ENCODE peak calls at places on chromosomes 13 and 19, in nine cellular contexts. B is stimulated activated CD8-positive, alpha-beta memory T cell treated with anti-CD3 and anti-CD28 coated beads, Interleukin-15, amount 100 ng/mL, for 24 hours; E is posterior cingulate gyrus; S is iPS-NIHi11; A is GM03348; G is prostate gland; L is T-cell; X is A172; O is retina. T is an unnamed sample.
A peak's percentile ranks its signal among the peaks of the same experiment; 100 is the strongest.

GRCh38 chr19:6536138-6536671 is 5.4 kb downstream of the TNFSF9 start:
- DNase-seq in X (peak; percentile 63), G (no peak), A (no peak), E (no peak), O (peak; percentile 34), S (peak; percentile 72), B (no peak), L (peak; percentile 82), T (peak; percentile 19)

GRCh38 chr13:94662274-94662945 is 49.9 kb downstream of the SOX21 start:
- DNase-seq in X (no peak), A (no peak), L (no peak), B (no peak), S (no peak), G (no peak), O (peak; percentile 35), E (no peak), T (no peak)

GRCh38 chr13:47790755-47791154 is 210.3 kb downstream of the SUCLA2 start:
- DNase-seq in A (no peak), O (no peak), B (no peak), X (no peak), L (no peak), E (no peak), G (no peak), S (no peak), T (no peak)

GRCh38 chr19:677601-678380 is 1.6 kb downstream of the FSTL3 start:
- DNase-seq in O (no peak), A (no peak), X (peak; percentile 86), S (no peak), G (no peak), B (no peak), L (no peak), E (no peak), T (peak; percentile 41)

GRCh38 chr13:45068036-45069001 is 52.0 kb upstream of the GTF2F2 start:
- DNase-seq in G (no peak), O (no peak), L (no peak), A (no peak), S (no peak), X (no peak), E (no peak), B (no peak), T (no peak)

GRCh38 chr19:5480427-5480836 is 25.2 kb downstream of the ZNRF4 start:
- DNase-seq in S (peak; percentile 76), X (no peak), G (no peak), B (no peak), A (peak; percentile 44), E (no peak), L (peak; percentile 6), O (no peak), T (peak; percentile 24)

GRCh38 chr19:480016-480855 is 16.1 kb upstream of the MADCAM1 start:
- DNase-seq in O (peak; percentile 90), G (peak; percentile 75), S (peak; percentile 86), B (no peak), A (no peak), L (peak; percentile 37), E (no peak), X (no peak), T (peak; percentile 51)

GRCh38 chr13:63731896-63732295 is 2316.2 kb upstream of the PCDH20 start:
- DNase-seq in O (no peak), G (no peak), B (no peak), A (no peak), L (no peak), S (no peak), X (no peak), E (no peak), T (no peak)

GRCh38 chr13:48595330-48596127 is 58.2 kb upstream of the CYSLTR2 start:
- DNase-seq in A (peak; percentile 61), L (peak; percentile 56), E (no peak), B (no peak), O (no peak), G (peak; percentile 42), S (peak; percentile 35), X (peak; percentile 53), T (peak; percentile 77)

GRCh38 chr13:89897681-89898080 is 1449.8 kb upstream of the MIR17HG start:
- DNase-seq in A (no peak), E (no peak), G (no peak), O (no peak), B (no peak), L (no peak), S (no peak), X (no peak), T (no peak)

GRCh38 chr13:35699805-35700204 is 223.3 kb upstream of the MAB21L1 start:
- DNase-seq in S (no peak), A (peak; percentile 62), L (no peak), X (no peak), B (no peak), E (no peak), O (no peak), G (peak; percentile 19), T (peak; percentile 72)

GRCh38 chr19:57746580-57747471 is at the start of gene ZNF776:
- DNase-seq in O (peak; percentile 94), S (peak; percentile 93), A (peak; percentile 94), L (peak; percentile 81), E (peak; percentile 68), G (peak; percentile 89), B (peak; percentile 44), X (peak; percentile 98), T (peak; percentile 95)

GRCh38 chr13:104318121-104318520 is 1251.9 kb upstream of the SLC10A2 start:
- DNase-seq in X (peak; percentile 34), B (no peak), S (no peak), O (no peak), A (no peak), G (no peak), L (no peak), E (no peak), T (peak; percentile 65)

GRCh38 chr13:38636106-38636505 is 50.8 kb upstream of the FREM2 start:
- DNase-seq in L (no peak), A (no peak), S (no peak), G (no peak), X (no peak), O (peak; percentile 28), E (no peak), B (no peak), T (no peak)

GRCh38 chr13:62185631-62186256 is 770.1 kb upstream of the PCDH20 start:
- DNase-seq in L (no peak), G (no peak), A (no peak), X (no peak), B (no peak), O (no peak), E (no peak), S (peak; percentile 19), T (no peak)

GRCh38 chr13:26679945-26680516 is 80.6 kb downstream of the GPR12 start:
- DNase-seq in X (peak; percentile 49), B (no peak), A (no peak), O (peak; percentile 77), E (no peak), G (no peak), L (no peak), S (peak; percentile 70), T (no peak)

T was measured in astrocyte of the hippocampus.